ENCODE peak calls at places on chromosomes 5 and 9, in nine cellular contexts. E is SK-N-SH, F is WTC11, C is HepG2, M is A549, Y is HCT116, X is H1, S is GM12878, L is endothelial cell of umbilical vein. J is an unnamed sample.

GRCh38 chr9:38112010-38112409 is 43.0 kb upstream of the SHB start:
- DNase-seq in E (no peak), F (no peak), C (no peak), M (no peak), Y (no peak), X (no peak), S (no peak), L (no peak), J (no peak)

GRCh38 chr9:38685535-38685934 is 34.4 kb downstream of the FAM240B start:
- DNase-seq in E (no peak), F (no peak), C (no peak), M (no peak), Y (no peak), X (no peak), S (no peak), L (no peak), J (no peak)

GRCh38 chr5:123215929-123216702 is 127.1 kb downstream of the PRDM6 start:
- DNase-seq in E (no peak), F (no peak), C (no peak), M (peak; percentile 28), Y (peak; percentile 18), X (no peak), S (no peak), L (no peak), J (no peak)

GRCh38 chr9:76887003-76887821 is 18.7 kb downstream of the PRUNE2 start:
- DNase-seq in E (no peak), F (no peak), C (no peak), M (no peak), Y (no peak), X (no peak), S (no peak), L (no peak), J (no peak)

GRCh38 chr5:151743535-151743934 is 14.9 kb downstream of the ATOX1 start:
- DNase-seq in E (no peak), F (no peak), C (no peak), M (no peak), Y (no peak), X (no peak), S (no peak), L (no peak), J (no peak)

GRCh38 chr5:5497132-5497748 is 74.8 kb downstream of the ICE1 start:
- DNase-seq in E (peak; percentile 91), F (peak; percentile 55), C (peak; percentile 20), M (peak; percentile 58), Y (peak; percentile 26), X (no peak), S (no peak), L (peak; percentile 37), J (peak; percentile 61)

GRCh38 chr9:103245369-103245768 is 250.2 kb downstream of the CYLC2 start:
- DNase-seq in E (no peak), F (no peak), C (no peak), M (peak; percentile 1), Y (no peak), X (no peak), S (no peak), L (no peak), J (no peak)

GRCh38 chr9:14310247-14310646 is 3.7 kb downstream of the NFIB start:
- DNase-seq in E (no peak), F (no peak), C (no peak), M (no peak), Y (no peak), X (no peak), S (no peak), L (peak; percentile 39), J (no peak)

GRCh38 chr9:8434621-8435020 is 635.0 kb upstream of the DMAC1 start:
- DNase-seq in E (no peak), F (no peak), C (no peak), M (no peak), Y (no peak), X (no peak), S (no peak), L (no peak), J (no peak)

GRCh38 chr5:36602711-36603321 is 3.6 kb upstream of the SLC1A3 start:
- DNase-seq in E (no peak), F (peak; percentile 58), C (no peak), M (peak; percentile 10), Y (peak; percentile 10), X (no peak), S (no peak), L (no peak), J (peak; percentile 55)

GRCh38 chr5:75018805-75019587 is 33.4 kb downstream of the GCNT4 start:
- DNase-seq in E (no peak), F (no peak), C (no peak), M (no peak), Y (no peak), X (no peak), S (no peak), L (no peak), J (no peak)

GRCh38 chr9:112642126-112642525 is 75.8 kb downstream of the INIP start:
- DNase-seq in E (no peak), F (no peak), C (no peak), M (no peak), Y (no peak), X (no peak), S (no peak), L (no peak), J (no peak)

GRCh38 chr5:90930756-90931431 is 372.3 kb downstream of the ADGRV1 start:
- DNase-seq in E (no peak), F (no peak), C (no peak), M (no peak), Y (no peak), X (no peak), S (no peak), L (no peak), J (no peak)

GRCh38 chr5:141969783-141970741 is 1.2 kb downstream of the RNF14 start:
- DNase-seq in E (no peak), F (no peak), C (no peak), M (peak; percentile 53), Y (no peak), X (no peak), S (peak; percentile 57), L (no peak), J (peak; percentile 85)

GRCh38 chr5:160064441-160064840 is 54.8 kb downstream of the PWWP2A start:
- DNase-seq in E (peak; percentile 30), F (no peak), C (no peak), M (no peak), Y (no peak), X (no peak), S (no peak), L (no peak), J (no peak)
- TF ChIP-seq MAX in E (no peak), F (no peak), C (no peak), M (no peak), Y (no peak), X (no peak), S (no peak), L (no peak), J (no peak)

GRCh38 chr9:125757834-125758233 is 10.7 kb downstream of the PBX3 start:
- DNase-seq in E (no peak), F (no peak), C (no peak), M (no peak), Y (no peak), X (no peak), S (no peak), L (no peak), J (no peak)

GRCh38 chr9:125760537-125760936 is 13.4 kb downstream of the PBX3 start:
- DNase-seq in E (no peak), F (no peak), C (no peak), M (no peak), Y (no peak), X (no peak), S (no peak), L (no peak), J (no peak)

GRCh38 chr9:125761685-125762084 is 14.5 kb downstream of the PBX3 start:
- DNase-seq in E (no peak), F (no peak), C (no peak), M (no peak), Y (no peak), X (no peak), S (no peak), L (no peak), J (no peak)

GRCh38 chr9:125759812-125760134 is 12.6 kb downstream of the PBX3 start:
- DNase-seq in E (no peak), F (no peak), C (no peak), M (no peak), Y (no peak), X (no peak), S (no peak), L (peak; percentile 27), J (peak; percentile 73)

DNA sequence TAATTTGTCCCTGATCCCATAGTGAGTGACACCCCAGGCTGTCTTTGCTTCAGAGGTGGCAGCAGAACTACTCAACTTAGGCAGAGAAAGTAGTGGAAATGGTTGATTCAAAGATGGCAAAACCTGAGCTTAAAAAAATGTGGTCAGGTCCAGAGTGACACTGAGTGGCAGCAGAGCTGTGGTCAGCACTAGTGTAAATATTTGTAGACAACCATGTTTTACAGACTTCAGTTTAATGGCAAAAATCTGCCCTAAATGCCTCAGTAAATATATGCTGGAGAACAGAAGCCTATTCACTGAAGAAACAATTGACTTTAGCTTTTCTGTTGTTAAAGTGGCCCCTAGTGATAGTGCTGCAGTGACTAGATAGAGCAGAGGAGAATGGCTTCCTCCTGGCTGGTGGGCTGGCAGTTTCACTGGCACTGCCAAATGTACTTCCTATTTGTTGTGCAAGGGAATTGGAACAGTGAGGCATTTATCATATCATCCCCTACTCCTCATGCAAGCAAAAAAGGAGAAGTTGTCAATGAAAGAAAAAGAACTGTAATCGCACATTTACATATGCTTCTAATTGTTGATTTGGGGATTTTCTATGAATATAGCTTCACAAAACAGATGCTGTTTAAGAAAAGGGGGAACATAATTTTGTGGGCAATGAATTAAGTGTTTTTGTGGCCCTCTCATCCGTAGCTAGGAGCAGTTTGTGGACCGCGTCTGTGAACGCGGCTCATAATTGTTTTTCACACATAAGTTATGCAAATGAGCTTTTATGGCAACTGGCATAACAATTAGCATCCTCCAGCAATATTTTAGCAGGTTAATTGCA is 12.0 kb downstream of the PBX3 start:
- DNase-seq in E (peak; percentile 12), F (no peak), C (peak; percentile 93), M (no peak), Y (no peak), X (no peak), S (no peak), L (peak; percentile 4), J (peak; percentile 90)
- TF ChIP-seq MAX in E (no peak), F (no peak), C (peak; percentile 26), M (no peak), Y (no peak), X (no peak), S (no peak), L (no peak), J (peak; percentile 2)

GRCh38 chr9:78295177-78295575 is 1.7 kb upstream of the PSAT1 start:
- DNase-seq in E (no peak), F (no peak), C (no peak), M (no peak), Y (no peak), X (peak; percentile 44), S (no peak), L (no peak), J (no peak)
- TF ChIP-seq MAX in E (no peak), F (no peak), C (no peak), M (no peak), Y (no peak), X (no peak), S (no peak), L (no peak), J (no peak)

DNA sequence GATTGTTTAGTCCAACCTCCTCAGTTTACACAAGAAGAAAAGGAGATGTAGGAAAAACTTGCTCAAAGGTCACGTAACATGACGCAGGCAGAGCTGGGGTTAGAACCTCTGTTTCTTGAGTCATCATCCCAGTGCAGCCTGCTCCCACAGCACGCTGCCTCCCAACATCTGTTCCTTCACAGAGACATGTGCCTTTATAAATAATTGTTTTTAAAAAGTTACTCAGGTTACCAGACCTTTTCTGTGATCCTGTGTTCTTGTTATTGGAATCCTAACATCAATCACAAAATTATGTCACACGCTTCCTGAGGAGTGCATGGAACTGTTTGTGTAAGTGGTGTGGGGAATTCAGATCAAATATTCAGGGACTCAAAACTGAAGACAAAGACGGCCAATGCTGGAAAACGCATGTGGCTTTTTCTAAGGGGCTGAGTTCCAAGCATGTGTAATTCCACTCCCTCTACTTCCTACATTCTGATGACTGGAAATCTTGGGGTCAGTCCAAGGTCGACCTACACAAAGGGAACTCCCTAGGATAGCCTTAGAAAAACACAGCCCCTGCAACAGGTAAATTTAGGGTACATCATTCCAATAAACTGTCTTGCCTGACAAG is 184.3 kb downstream of the TSSK1B start:
- DNase-seq in E (no peak), F (no peak), C (no peak), M (peak; percentile 20), Y (no peak), X (no peak), S (no peak), L (peak; percentile 98), J (no peak)
- TF ChIP-seq MAX in E (no peak), F (no peak), C (no peak), M (no peak), Y (no peak), X (no peak), S (no peak), L (no peak), J (no peak)

J was measured in NB4.